ENCODE peak calls at places on chromosomes 2 and 18, in eight cellular contexts. R is sigmoid colon, S is K562, J is suprapubic skin, N is A549, F is ovary, O is adrenal gland, C is stomach. U is an unnamed sample.

GRCh38 chr2:55901322-55901721 is 22.3 kb downstream of the EFEMP1 start:
- DNase-seq in C (no peak), F (peak), O (no peak), R (no peak), S (peak), N (no peak), J (no peak), U (peak)

GRCh38 chr2:2731101-2731850 is 400.2 kb upstream of the MYT1L start:
- DNase-seq in J (no peak), C (no peak), F (no peak), O (no peak), R (no peak), N (no peak), S (no peak), U (no peak)

GRCh38 chr2:239025081-239025801 is 177.4 kb downstream of the TWIST2 start:
- DNase-seq in J (no peak), F (no peak), N (no peak), R (peak), C (no peak), O (no peak), S (no peak), U (peak)

GRCh38 chr2:42064417-42064942 is 16.7 kb downstream of the PKDCC start:
- DNase-seq in J (no peak), S (no peak), N (no peak), C (no peak), R (no peak), O (no peak), F (no peak), U (no peak)

GRCh38 chr2:203996692-203997091 is 60.1 kb downstream of the ICOS start:
- DNase-seq in S (no peak), C (no peak), O (no peak), N (no peak), F (no peak), J (no peak), R (no peak), U (no peak)

GRCh38 chr2:237987263-237987662 is 20.4 kb downstream of the UBE2F start:
- DNase-seq in J (peak), R (no peak), O (no peak), N (no peak), S (no peak), F (no peak), C (no peak), U (no peak)

GRCh38 chr2:200728630-200729029 is 83.1 kb upstream of the BZW1 start:
- DNase-seq in O (no peak), N (no peak), S (no peak), C (no peak), J (no peak), F (peak), R (no peak), U (no peak)

GRCh38 chr2:74525717-74526648 is at the start of gene DQX1:
- DNase-seq in N (no peak), R (no peak), S (peak), J (no peak), O (no peak), C (no peak), F (no peak), U (peak)

GRCh38 chr18:5066380-5066977 is 130.6 kb downstream of the AKAIN1 start:
- DNase-seq in N (no peak), J (no peak), O (no peak), S (peak), R (no peak), C (no peak), F (no peak), U (no peak)

GRCh38 chr2:59174536-59175243 is 933.6 kb upstream of the FANCL start:
- DNase-seq in R (no peak), N (no peak), O (no peak), S (peak), C (no peak), J (no peak), F (no peak), U (no peak)

GRCh38 chr18:27363918-27364317 is 178.8 kb upstream of the CHST9 start:
- DNase-seq in F (no peak), O (no peak), J (no peak), S (no peak), N (no peak), R (no peak), C (no peak), U (no peak)
- TF ChIP-seq CTCF in F (no peak), O (no peak), J (no peak), S (peak), N (peak), R (no peak), C (no peak), U (no peak)

GRCh38 chr2:235710933-235711332 is 217.1 kb downstream of the AGAP1 start:
- DNase-seq in J (no peak), C (no peak), R (peak), O (no peak), F (no peak), N (no peak), S (no peak), U (no peak)

GRCh38 chr2:235709969-235710879 is 216.4 kb downstream of the AGAP1 start:
- DNase-seq in N (no peak), R (peak), J (no peak), O (no peak), S (peak), C (no peak), F (no peak), U (no peak)

GRCh38 chr2:235711527-235711926 is 217.7 kb downstream of the AGAP1 start:
- DNase-seq in R (peak), N (no peak), C (no peak), F (no peak), O (no peak), S (no peak), J (no peak), U (no peak)

GRCh38 chr2:235707411-235708096 is 213.7 kb downstream of the AGAP1 start:
- DNase-seq in R (peak), F (no peak), N (no peak), C (no peak), S (no peak), J (no peak), O (no peak), U (no peak)

DNA sequence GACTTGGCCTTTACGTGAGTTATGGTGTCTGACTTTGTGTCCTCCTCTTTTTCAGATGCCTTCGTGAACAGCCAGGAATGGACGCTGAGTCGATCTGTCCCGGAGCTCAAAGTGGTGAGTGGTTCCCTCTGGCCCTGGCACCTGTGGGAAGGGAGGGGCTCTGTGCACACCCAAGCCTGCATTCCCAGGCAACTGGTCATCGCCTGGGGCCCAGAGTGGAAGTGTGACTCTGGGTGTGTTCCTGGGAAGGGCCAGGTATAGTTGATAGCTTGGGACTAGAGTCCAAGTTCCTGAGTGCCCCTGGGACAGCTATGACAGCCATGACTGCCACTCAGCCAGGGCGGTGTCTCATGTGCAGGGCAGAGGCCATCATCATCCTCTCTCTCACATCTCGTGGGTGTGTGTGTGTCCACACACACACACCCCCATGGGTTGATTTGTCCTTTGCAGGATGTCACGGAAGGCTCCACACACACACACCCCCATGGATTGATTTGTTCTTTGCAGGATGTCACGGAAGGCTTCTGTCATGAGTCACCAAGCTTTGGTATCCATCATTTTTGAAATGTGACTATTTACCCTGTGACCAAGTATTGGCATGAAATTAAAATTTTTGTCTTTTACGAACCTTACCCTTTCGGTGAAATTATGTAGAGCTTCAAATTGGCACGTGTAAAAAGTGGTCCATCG is 215.4 kb downstream of the AGAP1 start:
- DNase-seq in O (no peak), R (peak), F (no peak), S (no peak), C (peak), N (peak), J (no peak), U (no peak)
- TF ChIP-seq POLR2A in O (no peak), R (no peak), F (no peak), S (no peak), C (no peak), N (no peak), J (no peak), U (no peak)

GRCh38 chr2:209556354-209556961 is 132.6 kb downstream of the MAP2 start:
- DNase-seq in R (no peak), S (no peak), F (no peak), C (no peak), J (no peak), N (peak), O (peak), U (peak)
- TF ChIP-seq CTCF in R (peak), S (no peak), F (no peak), C (no peak), J (peak), N (peak), O (no peak), U (peak)

GRCh38 chr18:23938046-23938756 is 76.4 kb upstream of the TTC39C start:
- DNase-seq in S (peak), O (no peak), R (no peak), F (no peak), J (no peak), N (no peak), C (no peak), U (no peak)

GRCh38 chr18:23936371-23936958 is 78.1 kb upstream of the TTC39C start:
- DNase-seq in R (no peak), J (peak), C (no peak), O (no peak), F (no peak), N (no peak), S (peak), U (no peak)

GRCh38 chr18:23939896-23940295 is 74.7 kb upstream of the TTC39C start:
- DNase-seq in C (no peak), J (peak), R (no peak), S (no peak), F (no peak), N (no peak), O (no peak), U (no peak)

GRCh38 chr18:23938901-23939341 is 75.6 kb upstream of the TTC39C start:
- DNase-seq in N (no peak), O (no peak), C (no peak), F (no peak), S (no peak), R (no peak), J (no peak), U (no peak)

DNA sequence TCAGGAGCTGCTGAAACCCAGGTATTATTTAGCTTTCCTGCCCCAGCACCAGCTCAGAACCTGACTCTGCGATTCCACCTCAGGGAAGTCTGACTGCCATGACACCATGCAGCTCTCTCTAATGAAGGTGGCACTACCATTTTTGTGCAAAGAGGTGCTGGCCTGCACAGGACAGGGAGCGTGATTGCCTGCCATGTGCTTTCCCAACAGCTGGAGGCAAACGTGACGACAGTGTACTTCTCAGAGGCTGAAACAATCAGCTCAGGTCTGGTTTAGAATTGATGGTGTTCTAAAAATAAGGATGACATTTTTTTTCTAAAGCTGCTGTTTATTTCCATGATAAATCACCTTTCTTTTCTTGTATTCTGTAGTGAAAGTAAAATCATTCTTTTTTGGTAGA is 75.2 kb upstream of the TTC39C start:
- DNase-seq in S (no peak), O (peak), N (no peak), R (no peak), J (peak), F (no peak), C (no peak), U (no peak)
- TF ChIP-seq POLR2A in S (no peak), O (no peak), N (no peak), R (no peak), J (no peak), F (no peak), C (no peak), U (no peak)

DNA sequence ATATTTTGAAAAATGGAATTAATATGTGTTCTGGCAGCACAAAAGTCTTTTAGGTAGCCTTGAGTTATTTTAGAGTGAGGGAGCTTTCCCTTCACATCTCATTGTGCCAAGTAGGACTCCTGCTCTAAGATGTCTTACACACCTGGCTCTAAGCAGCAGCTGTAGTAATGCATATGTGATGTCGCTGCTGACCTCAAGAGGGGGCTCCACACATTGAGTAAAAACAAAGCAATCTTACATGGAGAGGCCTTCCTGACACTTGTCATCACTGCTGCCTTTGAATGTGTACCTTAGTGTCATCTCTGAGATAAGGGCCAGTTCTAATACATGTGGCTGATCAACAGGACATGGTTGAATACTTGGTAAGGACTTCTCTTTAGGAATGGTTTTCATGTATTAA is 75.8 kb downstream of the ACTR3 start:
- DNase-seq in J (no peak), R (no peak), O (no peak), N (no peak), F (no peak), S (peak), C (no peak), U (peak)
- TF ChIP-seq CTCF in J (no peak), R (no peak), O (no peak), N (peak), F (no peak), S (peak), C (no peak), U (peak)

GRCh38 chr2:112542123-112542973 is at the start of gene POLR1B:
- DNase-seq in F (peak), J (peak), N (peak), S (peak), O (peak), C (peak), R (peak), U (peak)
- TF ChIP-seq POLR2A in F (peak), J (no peak), N (peak), S (peak), O (no peak), C (no peak), R (no peak), U (peak)

DNA sequence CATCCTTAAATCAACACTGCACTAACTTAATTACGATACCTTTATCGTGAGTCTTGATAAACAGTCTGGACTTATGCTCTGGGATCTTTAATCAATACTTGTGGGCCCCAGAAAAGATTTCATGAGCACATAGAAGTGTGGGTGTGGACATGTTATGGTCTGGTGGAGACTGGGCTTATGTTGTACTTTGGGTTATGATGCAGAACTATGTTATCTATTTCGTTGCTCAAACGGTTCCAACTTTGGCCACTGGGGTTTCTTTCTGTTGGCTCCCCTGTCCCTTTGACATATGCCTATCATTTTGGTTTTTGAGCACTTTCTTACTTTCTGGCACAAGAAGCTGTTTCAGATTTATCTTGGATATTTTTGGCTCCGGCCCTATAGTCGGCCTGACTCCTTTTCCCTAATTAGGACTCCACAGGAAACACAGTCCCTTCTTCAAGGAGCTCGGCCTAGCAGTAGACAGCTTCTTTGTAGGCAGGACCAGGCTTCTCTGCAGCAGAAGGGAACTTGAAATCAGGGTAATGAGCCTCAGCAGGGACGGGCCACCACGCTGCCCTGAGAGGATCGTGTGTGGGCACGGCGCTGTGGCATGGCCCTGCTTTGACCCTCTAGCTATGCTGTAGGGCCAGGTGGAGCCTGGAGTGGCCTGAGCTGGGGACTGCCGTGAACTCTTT is 54.6 kb upstream of the TXNDC2 start:
- DNase-seq in N (no peak), R (no peak), J (no peak), S (peak), O (no peak), C (no peak), F (no peak), U (no peak)
- TF ChIP-seq CTCF in N (no peak), R (no peak), J (no peak), S (peak), O (no peak), C (no peak), F (no peak), U (no peak)

U was measured in endothelial cell of umbilical vein.